ENCODE peak calls at places on chromosomes 16 and 17, in eight cellular contexts. C, D, A, I, L, K, F and T are unnamed samples.

GRCh38 chr17:79834575-79835469 is 4.4 kb downstream of the CBX4 start:
- DNase-seq in A (no peak), F (no peak), D (peak; percentile 69), I (no peak), L (no peak), C (no peak), K (peak; percentile 84), T (no peak)

GRCh38 chr17:58391302-58391984 is 25.9 kb downstream of the RNF43 start:
- DNase-seq in L (peak; percentile 100), F (no peak), C (peak; percentile 82), K (peak; percentile 75), A (no peak), I (peak; percentile 100), D (peak; percentile 91), T (no peak)

GRCh38 chr17:82802141-82802540 is 37.7 kb downstream of the ZNF750 start:
- DNase-seq in L (no peak), D (no peak), I (no peak), F (no peak), A (no peak), K (no peak), C (no peak), T (no peak)

GRCh38 chr16:53219795-53220194 is 165.0 kb downstream of the CHD9 start:
- DNase-seq in A (no peak), K (no peak), L (no peak), F (no peak), C (peak; percentile 91), I (no peak), D (no peak), T (peak; percentile 67)

GRCh38 chr16:31071861-31072260 is 2.2 kb downstream of the ZNF668 start:
- DNase-seq in I (no peak), C (peak; percentile 21), L (no peak), K (no peak), D (peak; percentile 31), F (no peak), A (no peak), T (no peak)

GRCh38 chr16:56601325-56601724 is 7.1 kb upstream of the MT2A start:
- DNase-seq in C (no peak), D (no peak), L (no peak), K (no peak), I (no peak), F (no peak), A (no peak), T (no peak)

GRCh38 chr16:86572616-86573015 is 5.7 kb upstream of the FOXL1 start:
- DNase-seq in K (no peak), A (no peak), I (no peak), C (no peak), D (no peak), F (no peak), L (no peak), T (no peak)

GRCh38 chr17:39591958-39592954 is 15.5 kb downstream of the NEUROD2 start:
- DNase-seq in I (peak; percentile 68), F (no peak), A (no peak), C (peak; percentile 34), L (peak; percentile 13), D (peak; percentile 75), K (peak; percentile 62), T (no peak)

GRCh38 chr16:72240949-72241348 is 69.0 kb upstream of the PMFBP1 start:
- DNase-seq in K (no peak), F (no peak), D (no peak), A (no peak), L (no peak), C (no peak), I (no peak), T (no peak)

GRCh38 chr16:11256657-11257130 is 690 bp upstream of the SOCS1 start:
- DNase-seq in L (no peak), I (no peak), F (no peak), D (peak; percentile 67), C (no peak), A (no peak), K (peak; percentile 78), T (no peak)

GRCh38 chr17:39763046-39763800 is 25.5 kb downstream of the GRB7 start:
- DNase-seq in C (no peak), K (no peak), F (no peak), D (no peak), I (no peak), A (no peak), L (no peak), T (no peak)

GRCh38 chr17:76383645-76384221 is 676 bp upstream of the SPHK1 start:
- DNase-seq in I (peak; percentile 63), L (no peak), K (peak; percentile 90), A (no peak), C (peak; percentile 68), F (no peak), D (peak; percentile 82), T (no peak)
- H3K9ac ChIP-seq in I (peak overlapping the region; percentile 99), L (peak overlapping the region; percentile 64), K (peak overlapping the region; percentile 82), A (no peak overlapping the region), C (peak overlapping the region; percentile 97), F (peak overlapping the region; percentile 39), D (peak overlapping the region; percentile 84), T (peak overlapping the region; percentile 63)

DNA sequence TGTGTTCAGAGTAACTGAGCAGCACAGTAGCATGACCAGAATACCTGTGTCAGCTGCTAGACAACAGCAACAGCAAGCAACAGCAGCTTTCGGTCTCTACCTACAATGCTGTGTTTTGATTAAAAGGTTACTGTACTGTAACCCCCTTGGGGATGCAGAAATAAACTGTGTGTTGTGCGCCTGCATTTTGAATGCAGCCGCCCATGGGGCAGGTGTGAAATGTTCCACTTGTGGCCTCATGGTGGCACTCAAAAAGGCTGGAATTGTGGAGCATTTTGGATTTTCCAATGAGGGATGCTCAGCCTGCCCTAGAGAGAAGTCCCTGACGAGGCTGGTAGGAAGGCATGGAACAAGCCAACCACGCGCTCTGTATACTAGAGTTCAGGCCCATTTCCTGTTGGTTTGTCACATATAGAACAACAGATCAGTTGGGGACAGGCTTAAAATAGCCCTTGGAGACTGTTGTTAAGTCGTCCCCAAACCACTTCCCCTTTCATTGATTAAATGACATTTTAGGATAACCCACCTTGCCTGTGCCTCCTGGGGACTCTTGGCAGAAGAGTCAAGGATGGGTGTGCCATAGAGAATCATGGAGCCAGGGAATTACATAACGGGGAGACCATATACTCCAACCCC is 27.1 kb downstream of the SCPEP1 start:
- DNase-seq in L (no peak), A (no peak), K (no peak), C (no peak), D (peak; percentile 25), F (peak; percentile 71), I (no peak), T (no peak)
- TF ChIP-seq POLR2AphosphoS5 in L (no peak), A (no peak), K (no peak), C (no peak), D (no peak), F (no peak), I (no peak), T (no peak)

GRCh38 chr17:49574283-49574892 is 1.3 kb upstream of the NXPH3 start:
- DNase-seq in K (peak; percentile 33), A (no peak), C (no peak), D (no peak), I (no peak), F (no peak), L (no peak), T (no peak)

GRCh38 chr17:49574945-49575523 is 637 bp upstream of the NXPH3 start:
- DNase-seq in C (no peak), L (no peak), F (no peak), I (no peak), K (peak; percentile 27), D (no peak), A (no peak), T (no peak)

GRCh38 chr17:49572806-49573420 is 2.8 kb upstream of the NXPH3 start:
- DNase-seq in F (no peak), A (no peak), D (no peak), C (no peak), K (no peak), L (no peak), I (no peak), T (no peak)

GRCh38 chr17:49572226-49572625 is 3.4 kb upstream of the NXPH3 start:
- DNase-seq in A (no peak), L (no peak), F (no peak), C (no peak), K (no peak), I (no peak), D (no peak), T (no peak)

DNA sequence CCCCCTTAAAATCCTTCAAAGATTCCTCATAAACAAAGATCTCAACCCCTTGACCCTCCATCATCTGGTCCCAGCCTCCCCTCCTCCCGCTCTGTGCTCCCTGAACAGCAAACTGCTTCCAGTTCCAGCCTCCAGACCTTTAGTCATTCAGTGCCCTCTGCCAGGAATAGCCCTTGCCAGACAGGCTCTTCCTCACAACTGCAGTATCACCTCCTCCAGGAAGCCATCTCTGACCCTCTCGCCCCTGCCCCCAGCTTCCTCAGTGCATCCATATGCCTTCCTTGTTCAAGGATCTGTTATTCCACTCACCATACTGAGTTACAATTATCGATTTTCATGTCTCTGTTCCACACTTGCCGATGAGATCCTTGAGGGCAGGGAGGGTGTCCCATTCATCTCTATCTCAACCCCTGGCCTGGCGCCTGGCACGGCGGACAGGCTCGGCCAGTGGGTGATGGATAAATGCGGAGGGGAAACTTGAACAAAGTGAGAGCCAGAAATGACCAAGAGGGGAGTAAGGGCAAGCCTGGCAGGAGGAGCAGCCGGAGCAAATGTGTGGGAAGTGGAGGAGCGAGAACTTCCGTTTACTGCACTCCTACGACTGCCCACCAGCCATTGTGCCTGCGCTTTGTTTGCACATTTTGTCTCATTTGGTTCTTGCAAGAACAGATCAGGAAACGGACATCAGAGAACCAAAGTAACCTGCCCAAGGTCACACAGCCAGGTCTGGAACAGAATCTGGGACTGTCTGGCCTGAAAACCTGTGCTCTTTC is 2.0 kb upstream of the NXPH3 start:
- DNase-seq in I (no peak), D (no peak), C (no peak), A (no peak), F (no peak), K (peak; percentile 11), L (no peak), T (no peak)
- H3K27ac ChIP-seq in I (no peak overlapping the region), D (no peak overlapping the region), C (no peak overlapping the region), A (no peak overlapping the region), F (no peak overlapping the region), K (no peak overlapping the region), L (no peak overlapping the region), T (no peak overlapping the region)

GRCh38 chr17:74132354-74132753 is 71.1 kb upstream of the RPL38 start:
- DNase-seq in A (no peak), L (no peak), K (no peak), D (no peak), F (no peak), I (no peak), C (no peak), T (no peak)

GRCh38 chr17:74133726-74134125 is 69.8 kb upstream of the RPL38 start:
- DNase-seq in K (no peak), A (no peak), L (no peak), F (no peak), I (no peak), D (no peak), C (no peak), T (no peak)

GRCh38 chr17:74130276-74130675 is 73.2 kb upstream of the RPL38 start:
- DNase-seq in C (no peak), D (no peak), K (peak; percentile 3), I (no peak), F (no peak), L (no peak), A (no peak), T (no peak)

GRCh38 chr17:74128456-74128855 is 75.0 kb upstream of the RPL38 start:
- DNase-seq in D (no peak), F (no peak), A (no peak), I (no peak), C (no peak), L (no peak), K (no peak), T (no peak)

DNA sequence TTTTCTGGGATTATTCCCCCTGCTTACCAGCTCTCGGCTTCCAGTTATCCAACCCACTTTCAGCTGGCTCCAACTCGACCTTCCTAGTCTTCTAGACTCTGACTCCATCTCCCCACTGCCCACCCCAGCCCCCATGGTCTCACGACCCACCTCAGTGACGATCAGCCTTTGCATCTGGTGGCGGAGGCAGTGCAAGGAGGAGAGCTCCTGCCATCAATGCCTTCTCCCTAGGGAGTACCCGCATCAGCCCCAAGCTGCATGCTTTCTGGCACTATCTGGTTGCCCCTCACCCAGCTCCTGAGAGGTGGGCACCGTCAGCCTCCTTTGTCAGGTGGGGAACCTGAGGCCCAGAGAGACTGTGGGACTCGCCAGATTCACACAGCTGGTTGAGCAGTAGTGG is 72.6 kb upstream of the RPL38 start:
- DNase-seq in I (no peak), K (no peak), L (no peak), C (no peak), D (no peak), F (no peak), A (no peak), T (no peak)
- H3K9ac ChIP-seq in I (no peak overlapping the region), K (no peak overlapping the region), L (no peak overlapping the region), C (no peak overlapping the region), D (no peak overlapping the region), F (no peak overlapping the region), A (no peak overlapping the region), T (no peak overlapping the region)